ENCODE peak calls at places on chromosomes 3 and 15, in eight cellular contexts. P is neural progenitor cell, G is hepatocyte, V is HCT116, B is MM.1S, O is PC-3, J is OCI-LY7, N is SK-N-SH. E is an unnamed sample.

GRCh38 chr15:80667895-80668430 is 27.1 kb upstream of the ABHD17C start:
- DNase-seq in P (no peak), O (no peak), V (no peak), J (no peak), B (no peak), G (no peak), N (no peak), E (no peak)

GRCh38 chr3:182325213-182325941 is 467.9 kb upstream of the ATP11B start:
- DNase-seq in P (no peak), G (no peak), O (peak), V (no peak), B (peak), N (no peak), J (peak), E (no peak)

GRCh38 chr3:103785537-103785936 is 1350.7 kb downstream of the ZPLD1 start:
- DNase-seq in B (no peak), P (no peak), O (no peak), G (no peak), V (no peak), N (no peak), J (no peak), E (no peak)

GRCh38 chr3:42412526-42413155 is 2.2 kb upstream of the LYZL4 start:
- DNase-seq in N (no peak), B (no peak), O (no peak), V (no peak), G (no peak), J (no peak), P (no peak), E (no peak)

GRCh38 chr3:111070772-111071256 is 802 bp upstream of the NECTIN3 start:
- DNase-seq in P (no peak), N (no peak), B (no peak), G (no peak), V (no peak), J (no peak), O (no peak), E (peak)

GRCh38 chr3:129383292-129383860 is 45.1 kb downstream of the EFCAB12 start:
- DNase-seq in P (peak), G (peak), J (peak), O (peak), B (peak), N (peak), V (peak), E (peak)

GRCh38 chr15:88246666-88247446 is 9.7 kb downstream of the NTRK3 start:
- DNase-seq in O (peak), J (peak), P (peak), N (peak), G (peak), V (peak), B (peak), E (peak)

GRCh38 chr15:35444557-35445204 is 101.3 kb downstream of the DPH6 start:
- DNase-seq in G (peak), J (peak), O (peak), N (peak), P (peak), V (peak), B (peak), E (peak)

GRCh38 chr15:83100072-83100646 is 7.3 kb upstream of the TM6SF1 start:
- DNase-seq in V (no peak), O (no peak), B (no peak), P (no peak), N (no peak), J (no peak), G (no peak), E (no peak)

GRCh38 chr15:68818088-68818670 is 2.5 kb downstream of the ANP32A start:
- DNase-seq in N (peak), B (peak), V (no peak), P (peak), G (peak), O (peak), J (peak), E (peak)

GRCh38 chr3:135964160-135964955 is 1.2 kb upstream of the PPP2R3A start:
- DNase-seq in N (no peak), O (no peak), B (no peak), G (peak), P (no peak), V (no peak), J (no peak), E (peak)

GRCh38 chr3:71311320-71312046 is 272.0 kb downstream of the FOXP1 start:
- DNase-seq in G (no peak), P (no peak), N (no peak), B (no peak), O (peak), J (no peak), V (no peak), E (no peak)

GRCh38 chr15:65067645-65068416 is at the start of gene RASL12:
- DNase-seq in O (no peak), B (no peak), V (no peak), P (peak), J (no peak), N (peak), G (peak), E (peak)

GRCh38 chr3:61111764-61112163 is 139.5 kb downstream of the FHIT start:
- DNase-seq in P (no peak), V (no peak), J (no peak), N (no peak), B (no peak), G (no peak), O (no peak), E (no peak)

GRCh38 chr3:61117045-61117898 is 134.0 kb downstream of the FHIT start:
- DNase-seq in J (no peak), O (no peak), P (no peak), N (no peak), V (no peak), G (no peak), B (no peak), E (no peak)

GRCh38 chr3:61118830-61119229 is 132.4 kb downstream of the FHIT start:
- DNase-seq in O (no peak), G (no peak), J (no peak), B (no peak), V (no peak), N (no peak), P (no peak), E (no peak)

GRCh38 chr3:61110576-61110975 is 140.7 kb downstream of the FHIT start:
- DNase-seq in V (no peak), P (no peak), G (no peak), N (no peak), B (no peak), O (no peak), J (no peak), E (no peak)

DNA sequence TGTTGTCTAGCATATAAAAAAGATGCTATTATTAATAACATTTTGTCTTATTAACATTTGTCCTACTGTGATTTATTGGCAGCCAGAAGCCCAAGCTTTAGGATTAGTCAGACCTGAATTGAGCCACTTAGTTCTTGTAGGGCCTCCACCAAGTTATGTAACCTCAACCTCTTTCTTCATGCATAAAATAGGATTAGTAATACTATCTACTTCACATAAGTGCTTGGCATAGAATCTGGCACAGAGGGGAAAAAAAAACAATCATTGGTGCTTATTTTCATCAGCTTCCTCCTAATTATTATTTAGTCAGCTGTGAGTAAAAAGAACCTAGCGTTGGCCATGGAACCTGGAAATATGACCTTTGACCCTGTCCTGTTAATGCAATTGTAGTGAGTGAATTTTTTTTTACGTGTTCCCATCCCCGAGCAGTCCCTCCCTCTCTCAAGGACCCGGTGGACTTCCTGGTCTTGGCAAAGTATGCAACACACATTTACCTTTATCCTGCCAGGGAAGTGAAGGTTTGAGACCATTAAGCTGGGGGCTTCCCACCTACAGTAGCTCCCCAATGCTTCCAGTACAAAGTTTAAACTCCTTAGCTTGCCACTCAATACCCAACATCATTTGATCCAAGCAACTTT is 136.8 kb downstream of the FHIT start:
- DNase-seq in N (no peak), J (no peak), V (no peak), B (no peak), O (no peak), P (no peak), G (no peak), E (no peak)
- TF ChIP-seq CTCF in N (no peak), J (no peak), V (no peak), B (no peak), O (no peak), P (no peak), G (no peak), E (no peak)

GRCh38 chr15:75843618-75844610 is 667 bp downstream of the UBE2Q2 start:
- DNase-seq in B (peak), J (peak), G (peak), O (peak), N (peak), V (no peak), P (peak), E (peak)

GRCh38 chr15:75842722-75843617 is at the start of gene UBE2Q2:
- DNase-seq in J (peak), B (peak), P (peak), V (no peak), N (peak), G (peak), O (peak), E (peak)

GRCh38 chr15:75849167-75849566 is 5.9 kb downstream of the UBE2Q2 start:
- DNase-seq in V (no peak), N (no peak), J (no peak), B (no peak), O (no peak), G (no peak), P (no peak), E (no peak)

GRCh38 chr15:75840659-75841058 is 2.6 kb upstream of the UBE2Q2 start:
- DNase-seq in V (no peak), P (no peak), J (no peak), N (peak), O (peak), G (peak), B (no peak), E (no peak)

DNA sequence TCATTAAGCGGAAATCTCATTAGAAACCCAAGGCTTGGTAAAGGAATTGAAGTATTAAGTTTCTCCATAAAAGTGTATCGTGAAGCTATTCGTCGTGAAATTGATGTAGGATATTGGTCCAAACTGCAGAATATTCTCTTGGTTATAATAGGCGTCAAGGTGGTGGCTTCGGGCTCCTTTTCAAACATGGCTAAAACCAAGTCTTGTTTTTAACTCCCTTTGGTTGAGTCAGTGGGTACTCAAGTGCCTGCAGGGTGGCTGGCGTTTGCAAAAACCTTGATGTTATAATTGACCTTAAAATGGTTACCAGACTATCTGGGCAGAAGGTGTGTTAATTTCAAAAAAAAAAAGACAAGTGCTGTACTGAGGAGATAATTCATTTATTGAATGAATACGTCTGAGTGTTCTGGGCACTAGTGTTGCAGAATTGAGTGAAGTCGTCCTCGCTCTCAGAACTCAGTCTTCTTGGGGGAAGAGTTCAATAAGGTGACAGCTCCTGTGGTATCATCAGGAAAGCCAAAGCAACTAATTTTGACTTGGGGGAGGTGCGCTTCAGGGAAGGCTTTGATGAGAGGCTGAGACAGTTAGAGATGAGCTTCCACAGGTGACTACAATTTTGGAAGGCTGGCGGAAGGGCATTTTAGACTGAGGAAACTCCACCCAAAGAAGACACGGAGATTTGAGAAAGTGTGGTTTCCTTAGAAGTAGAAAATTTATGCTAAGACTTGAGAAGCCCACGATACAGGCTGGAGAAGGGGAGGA is 1.6 kb downstream of the UBE2Q2 start:
- DNase-seq in V (no peak), P (no peak), G (no peak), B (no peak), J (no peak), O (no peak), N (no peak), E (no peak)
- TF ChIP-seq EZH2phosphoT487 in V (no peak), P (no peak), G (no peak), B (no peak), J (no peak), O (no peak), N (no peak), E (no peak)

GRCh38 chr3:69088033-69088432 is 3.3 kb downstream of the ARL6IP5 start:
- DNase-seq in B (peak), N (no peak), V (no peak), G (no peak), J (no peak), O (peak), P (no peak), E (no peak)
- TF ChIP-seq CTCF in B (peak), N (no peak), V (no peak), G (no peak), J (no peak), O (no peak), P (no peak), E (no peak)

GRCh38 chr3:29591579-29591978 is 310.7 kb downstream of the RBMS3 start:
- DNase-seq in V (no peak), J (no peak), N (no peak), P (no peak), B (no peak), G (peak), O (peak), E (no peak)
- TF ChIP-seq EZH2phosphoT487 in V (no peak), J (no peak), N (no peak), P (no peak), B (no peak), G (no peak), O (no peak), E (no peak)

DNA sequence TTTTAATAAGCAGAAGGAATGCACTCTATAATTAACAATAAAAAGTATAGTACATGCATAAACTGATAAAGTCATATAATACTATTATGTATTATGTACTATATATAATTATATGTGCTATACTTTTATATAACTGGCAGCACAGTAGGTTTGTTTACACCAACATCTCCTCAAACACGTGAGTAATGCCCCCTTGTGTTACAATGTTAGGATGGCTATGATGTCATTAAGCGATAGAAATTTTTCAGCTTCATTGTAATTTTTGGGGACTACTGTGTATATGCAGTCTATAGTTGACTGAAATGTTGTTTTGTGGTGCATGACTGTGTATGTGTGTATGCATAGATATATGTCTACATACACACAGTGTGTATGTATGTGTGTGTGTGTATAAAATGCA is 100.6 kb downstream of the SLMAP start:
- DNase-seq in N (peak), P (no peak), G (peak), J (peak), O (peak), V (no peak), B (no peak), E (peak)
- TF ChIP-seq CTCF in N (peak), P (peak), G (no peak), J (peak), O (peak), V (peak), B (no peak), E (peak)

GRCh38 chr15:29091666-29092065 is 178.0 kb downstream of the NSMCE3 start:
- DNase-seq in J (no peak), B (no peak), N (no peak), G (no peak), O (no peak), V (no peak), P (no peak), E (no peak)

GRCh38 chr15:29088666-29089065 is 181.0 kb downstream of the NSMCE3 start:
- DNase-seq in G (no peak), B (no peak), O (no peak), P (no peak), N (no peak), J (no peak), V (no peak), E (no peak)

GRCh38 chr15:29089731-29090616 is 179.6 kb downstream of the NSMCE3 start:
- DNase-seq in J (no peak), P (peak), O (no peak), V (no peak), B (no peak), N (no peak), G (no peak), E (peak)

GRCh38 chr15:29092376-29093064 is 177.1 kb downstream of the NSMCE3 start:
- DNase-seq in J (no peak), O (no peak), V (no peak), B (no peak), G (no peak), N (no peak), P (no peak), E (no peak)

GRCh38 chr15:29090617-29091466 is 178.8 kb downstream of the NSMCE3 start:
- DNase-seq in N (peak), B (no peak), P (peak), O (peak), V (peak), J (peak), G (peak), E (peak)
- TF ChIP-seq EZH2phosphoT487 in N (no peak), B (no peak), P (no peak), O (no peak), V (no peak), J (no peak), G (no peak), E (no peak)

DNA sequence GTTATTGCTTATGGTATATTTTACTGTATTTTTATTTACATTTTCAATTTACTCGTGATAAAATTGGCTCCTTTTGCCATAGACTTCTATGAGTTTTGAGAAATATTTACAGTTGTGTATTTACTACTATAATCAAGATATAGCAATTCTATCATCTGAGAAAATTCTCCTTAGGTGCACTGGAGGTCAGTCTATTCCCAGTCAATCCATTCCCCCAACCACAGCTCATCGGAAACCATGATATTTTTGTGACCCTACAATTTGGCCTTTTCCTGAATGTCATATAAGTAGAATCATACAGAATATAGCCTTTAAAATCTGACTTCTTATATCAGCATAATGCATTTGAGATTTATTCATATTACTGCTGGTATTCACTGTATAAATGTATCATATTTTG is 114.7 kb upstream of the LRTM1 start:
- DNase-seq in P (no peak), V (no peak), O (no peak), G (no peak), B (no peak), J (no peak), N (no peak), E (no peak)
- TF ChIP-seq CTCF in P (peak), V (no peak), O (peak), G (peak), B (no peak), J (no peak), N (peak), E (peak)

GRCh38 chr3:178203650-178204049 is 332.6 kb upstream of the KCNMB2 start:
- DNase-seq in J (no peak), V (no peak), O (no peak), N (no peak), P (no peak), G (no peak), B (no peak), E (no peak)
- TF ChIP-seq EZH2phosphoT487 in J (no peak), V (no peak), O (no peak), N (no peak), P (no peak), G (no peak), B (no peak), E (no peak)

GRCh38 chr3:124526601-124527000 is 203.7 kb upstream of the UMPS start:
- DNase-seq in N (no peak), B (no peak), J (no peak), G (no peak), P (no peak), O (peak), V (no peak), E (peak)
- TF ChIP-seq CTCF in N (peak), B (peak), J (no peak), G (no peak), P (peak), O (peak), V (no peak), E (peak)